ENCODE peak calls at places on chromosomes 2 and 18, in five cellular contexts. H, J, K, A and N are unnamed samples.

GRCh38 chr2:46615555-46616487 is 136.5 kb downstream of the TMEM247 start:
- DNase-seq in H (no peak), J (no peak), K (peak; percentile 18), A (peak; percentile 4), N (peak; percentile 24)

GRCh38 chr2:223929575-223930001 is 15.5 kb downstream of the WDFY1 start:
- DNase-seq in H (no peak), J (no peak), K (no peak), A (no peak), N (peak; percentile 62)

GRCh38 chr2:151630372-151630771 is 103.9 kb downstream of the NEB start:
- DNase-seq in H (no peak), J (no peak), K (no peak), A (no peak), N (no peak)

GRCh38 chr2:196076778-196077568 is 8.3 kb upstream of the DNAH7 start:
- DNase-seq in H (no peak), J (no peak), K (no peak), A (no peak), N (no peak)

GRCh38 chr2:100784681-100785080 is 35.3 kb upstream of the NPAS2 start:
- DNase-seq in H (no peak), J (no peak), K (no peak), A (no peak), N (no peak)

GRCh38 chr2:148853458-148853857 is 21.6 kb upstream of the KIF5C start:
- DNase-seq in H (no peak), J (no peak), K (no peak), A (no peak), N (no peak)

GRCh38 chr2:191927991-191928390 is 81.1 kb upstream of the CAVIN2 start:
- DNase-seq in H (no peak), J (no peak), K (no peak), A (no peak), N (no peak)

GRCh38 chr2:197994751-197995150 is 190.4 kb downstream of the PLCL1 start:
- DNase-seq in H (no peak), J (no peak), K (no peak), A (no peak), N (no peak)

GRCh38 chr2:237361194-237361986 is 52.6 kb downstream of the COL6A3 start:
- DNase-seq in H (no peak), J (no peak), K (no peak), A (no peak), N (no peak)

DNA sequence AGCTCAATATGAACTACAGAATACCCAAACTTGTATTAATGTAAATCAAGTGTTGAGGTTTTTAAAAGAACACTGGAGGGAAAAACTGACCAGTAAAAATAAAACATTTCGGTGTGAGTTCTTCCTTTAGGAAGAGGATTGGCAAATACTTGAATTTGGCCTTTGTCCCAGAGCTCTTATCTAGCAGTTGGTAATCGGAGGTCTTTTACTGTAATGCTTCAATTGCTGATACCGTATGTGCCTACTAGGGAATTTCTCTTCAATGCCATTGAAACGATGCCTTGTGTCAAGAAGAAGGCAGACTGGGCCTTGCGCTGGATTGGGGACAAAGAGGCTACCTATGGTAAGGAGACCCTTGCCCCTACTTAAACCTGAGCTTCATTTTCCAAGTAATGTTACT is 4.1 kb downstream of the RRM2 start:
- DNase-seq in H (no peak), J (no peak), K (peak; percentile 64), A (no peak), N (no peak)
- H3K4me3 ChIP-seq in H (no peak overlapping the region), J (no peak overlapping the region), K (no peak overlapping the region), A (no peak overlapping the region), N (no peak overlapping the region)

DNA sequence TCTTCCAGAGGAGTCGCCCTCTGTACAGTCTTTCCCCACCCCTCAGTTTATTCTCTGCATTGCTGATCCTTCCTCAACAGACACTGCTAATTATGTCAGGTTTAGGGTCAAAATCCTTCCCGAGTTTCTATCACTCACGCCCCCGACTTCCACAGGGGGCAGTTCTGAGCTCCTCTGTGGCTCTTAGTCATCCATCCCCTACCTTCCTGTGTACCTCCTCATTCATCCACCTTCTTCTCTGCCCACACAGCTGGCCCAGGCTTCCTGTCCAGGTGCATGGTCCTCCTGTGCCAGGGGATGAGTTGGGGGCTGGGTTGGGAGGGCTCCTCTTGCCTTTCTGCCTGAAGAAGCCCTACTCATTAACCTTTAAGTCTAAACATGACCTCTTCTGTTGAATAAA is 202.9 kb downstream of the ARL4C start:
- DNase-seq in H (no peak), J (no peak), K (no peak), A (no peak), N (no peak)
- H3K4me1 ChIP-seq in H (no peaks in the 10 kb centered on the region), J (peaks cover 20% of the 10 kb centered on the region), K (peaks cover 14% of the 10 kb centered on the region), A (no peaks in the 10 kb centered on the region), N (peaks cover 90% of the 10 kb centered on the region)

GRCh38 chr2:218229239-218229638 is 12.2 kb downstream of the ARPC2 start:
- DNase-seq in H (no peak), J (no peak), K (peak; percentile 27), A (peak; percentile 17), N (peak; percentile 52)
- H3K4me3 ChIP-seq in H (no peak overlapping the region), J (no peak overlapping the region), K (no peak overlapping the region), A (no peak overlapping the region), N (no peak overlapping the region)

GRCh38 chr18:45688113-45688512 is 35.9 kb upstream of the SLC14A1 start:
- DNase-seq in H (no peak), J (no peak), K (no peak), A (no peak), N (no peak)

GRCh38 chr18:45689386-45689785 is 34.6 kb upstream of the SLC14A1 start:
- DNase-seq in H (no peak), J (no peak), K (no peak), A (no peak), N (no peak)

GRCh38 chr18:45686892-45687611 is 36.9 kb upstream of the SLC14A1 start:
- DNase-seq in H (peak; percentile 77), J (no peak), K (peak; percentile 18), A (no peak), N (peak; percentile 81)

GRCh38 chr18:45688834-45689233 is 35.1 kb upstream of the SLC14A1 start:
- DNase-seq in H (no peak), J (no peak), K (no peak), A (no peak), N (peak; percentile 39)

GRCh38 chr18:45687617-45688016 is 36.4 kb upstream of the SLC14A1 start:
- DNase-seq in H (no peak), J (no peak), K (no peak), A (no peak), N (no peak)
- H3K4me1 ChIP-seq in H (no peaks in the 10 kb centered on the region), J (no peaks in the 10 kb centered on the region), K (no peaks in the 10 kb centered on the region), A (peaks cover 9% of the 10 kb centered on the region), N (peaks cover 84% of the 10 kb centered on the region)

GRCh38 chr2:61380120-61380881 is 90.6 kb downstream of the USP34 start:
- DNase-seq in H (no peak), J (no peak), K (no peak), A (peak; percentile 23), N (no peak)
- H3K4me3 ChIP-seq in H (no peak overlapping the region), J (no peak overlapping the region), K (no peak overlapping the region), A (no peak overlapping the region), N (no peak overlapping the region)

GRCh38 chr18:35345950-35346349 is 1.7 kb upstream of the ZNF24 start:
- DNase-seq in H (no peak), J (no peak), K (no peak), A (no peak), N (no peak)
- H3K4me1 ChIP-seq in H (peaks cover 9% of the 10 kb centered on the region), J (peaks cover 20% of the 10 kb centered on the region), K (peaks cover 37% of the 10 kb centered on the region), A (peaks cover 22% of the 10 kb centered on the region), N (peaks cover 36% of the 10 kb centered on the region)

DNA sequence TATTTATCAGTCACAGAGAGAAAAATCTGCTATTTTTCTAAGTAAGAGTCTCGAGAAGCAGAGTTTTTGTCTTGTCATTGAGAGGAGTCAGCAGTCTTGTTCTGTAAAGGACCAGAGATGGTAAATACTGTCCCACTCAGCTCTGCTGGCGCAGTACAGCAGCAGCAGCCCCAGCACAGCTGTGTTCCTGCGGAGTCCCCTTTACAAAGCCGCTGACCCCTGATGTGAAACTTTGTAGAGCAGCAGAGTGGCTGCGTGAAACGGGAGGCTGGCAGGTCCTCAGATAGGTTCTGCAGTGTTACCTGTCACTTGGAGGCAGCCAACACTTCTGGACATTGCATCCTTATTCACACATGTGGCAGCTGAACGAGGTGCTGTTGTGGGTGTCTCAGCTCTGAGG is 45.2 kb downstream of the TMEM185B start:
- DNase-seq in H (no peak), J (no peak), K (no peak), A (no peak), N (no peak)
- H3K4me3 ChIP-seq in H (no peak overlapping the region), J (no peak overlapping the region), K (no peak overlapping the region), A (no peak overlapping the region), N (no peak overlapping the region)

GRCh38 chr2:160506371-160507045 is 12.9 kb upstream of the RBMS1 start:
- DNase-seq in H (no peak), J (no peak), K (no peak), A (no peak), N (no peak)
- H3K4me1 ChIP-seq in H (no peaks in the 10 kb centered on the region), J (no peaks in the 10 kb centered on the region), K (no peaks in the 10 kb centered on the region), A (peaks cover 11% of the 10 kb centered on the region), N (peaks cover 20% of the 10 kb centered on the region)

GRCh38 chr2:130252880-130253645 is 54.8 kb upstream of the TUBA3E start:
- DNase-seq in H (peak; percentile 51), J (no peak), K (no peak), A (no peak), N (no peak)
- H3K4me3 ChIP-seq in H (no peak overlapping the region), J (peak overlapping the region; percentile 61), K (no peak overlapping the region), A (no peak overlapping the region), N (no peak overlapping the region)